ENCODE peak calls at places on chromosomes 12 and 14, in five cellular contexts. C, Q, F, K and S are unnamed samples.

GRCh38 chr12:1328385-1328784 is 266.0 kb downstream of the FBXL14 start:
- DNase-seq in F (no peak), C (no peak), K (no peak), Q (no peak), S (no peak)

GRCh38 chr14:37890095-37890494 is 294.7 kb downstream of the TTC6 start:
- DNase-seq in F (no peak), Q (no peak), K (no peak), C (no peak), S (no peak)

GRCh38 chr14:79332504-79333197 is 878.7 kb downstream of the DIO2 start:
- DNase-seq in F (no peak), Q (no peak), K (peak; percentile 58), C (no peak), S (no peak)

GRCh38 chr12:97425380-97425779 is 37.2 kb upstream of the RMST start:
- DNase-seq in F (no peak), Q (no peak), C (no peak), K (no peak), S (no peak)

GRCh38 chr12:114254998-114255397 is 150.9 kb downstream of the TBX5 start:
- DNase-seq in F (no peak), K (no peak), C (no peak), Q (no peak), S (no peak)

GRCh38 chr12:43198608-43199007 is 353.4 kb downstream of the ADAMTS20 start:
- DNase-seq in Q (no peak), F (no peak), C (no peak), K (no peak), S (no peak)

GRCh38 chr12:109713187-109713984 is at the start of gene FAM222A:
- DNase-seq in Q (peak; percentile 97), K (peak; percentile 94), C (peak; percentile 94), F (peak; percentile 60), S (peak; percentile 97)

GRCh38 chr14:22865424-22866215 is 5.9 kb upstream of the LRP10 start:
- DNase-seq in K (peak; percentile 87), Q (peak; percentile 29), C (no peak), F (no peak), S (peak; percentile 48)

GRCh38 chr12:52086366-52086765 is 6.9 kb downstream of the SMIM41 start:
- DNase-seq in C (no peak), K (no peak), F (no peak), Q (peak; percentile 7), S (peak; percentile 19)

GRCh38 chr12:47739959-47740358 is 14.7 kb upstream of the ENDOU start:
- DNase-seq in Q (no peak), K (no peak), C (peak; percentile 15), F (no peak), S (peak; percentile 64)

GRCh38 chr14:104633276-104633861 is 28.8 kb upstream of the TMEM179 start:
- DNase-seq in Q (peak; percentile 23), C (no peak), F (no peak), K (no peak), S (no peak)

GRCh38 chr14:83085141-83085540 is 1551.5 kb upstream of the SEL1L start:
- DNase-seq in C (no peak), F (no peak), K (no peak), Q (no peak), S (no peak)

GRCh38 chr12:53486730-53487487 is 12.3 kb downstream of the MAP3K12 start:
- DNase-seq in K (no peak), F (no peak), Q (no peak), C (no peak), S (no peak)

GRCh38 chr14:104557086-104557485 is 22.5 kb upstream of the C14orf180 start:
- DNase-seq in C (no peak), F (no peak), K (no peak), Q (no peak), S (no peak)

GRCh38 chr14:71212683-71213107 is 305.4 kb downstream of the PCNX1 start:
- DNase-seq in F (no peak), K (no peak), Q (no peak), C (no peak), S (no peak)

GRCh38 chr12:2356601-2357125 is 303.9 kb downstream of the CACNA1C start:
- DNase-seq in Q (no peak), K (no peak), C (no peak), F (no peak), S (no peak)

GRCh38 chr12:50753232-50753769 is 10.6 kb upstream of the ATF1 start:
- DNase-seq in Q (no peak), C (no peak), K (no peak), F (no peak), S (no peak)

GRCh38 chr14:23347406-23348296 is 5.0 kb downstream of the SLC22A17 start:
- DNase-seq in F (no peak), C (no peak), K (no peak), Q (no peak), S (no peak)

GRCh38 chr12:51238037-51238509 is 553 bp upstream of the DAZAP2 start:
- DNase-seq in C (no peak), K (no peak), Q (peak; percentile 31), F (no peak), S (no peak)

GRCh38 chr12:110508071-110508586 is 6.0 kb downstream of the RAD9B start:
- DNase-seq in C (no peak), F (no peak), K (no peak), Q (no peak), S (no peak)

GRCh38 chr12:58425481-58426392 is 484.4 kb downstream of the ATP23 start:
- DNase-seq in F (peak; percentile 73), Q (no peak), C (peak; percentile 37), K (no peak), S (no peak)

GRCh38 chr12:100720016-100720654 is 74.4 kb upstream of the ANO4 start:
- DNase-seq in Q (no peak), K (no peak), F (no peak), C (no peak), S (no peak)

GRCh38 chr12:5395443-5396401 is 36.2 kb upstream of the NTF3 start:
- DNase-seq in K (no peak), F (no peak), C (no peak), Q (no peak), S (no peak)

GRCh38 chr14:58491593-58491992 is 64.1 kb downstream of the KIAA0586 start:
- DNase-seq in Q (no peak), C (no peak), K (no peak), F (no peak), S (no peak)

GRCh38 chr14:28785096-28785952 is 18.7 kb downstream of the FOXG1 start:
- DNase-seq in K (peak; percentile 76), F (no peak), Q (no peak), C (no peak), S (no peak)

GRCh38 chr14:20415723-20416622 is 2.7 kb upstream of the TEP1 start:
- DNase-seq in C (peak; percentile 69), F (peak; percentile 49), Q (peak; percentile 50), K (no peak), S (peak; percentile 35)

GRCh38 chr14:36227802-36228201 is 51.3 kb upstream of the PTCSC3 start:
- DNase-seq in K (no peak), F (no peak), C (no peak), Q (no peak), S (no peak)

GRCh38 chr14:22926316-22926715 is 2.9 kb downstream of the PRMT5 start:
- DNase-seq in Q (no peak), F (no peak), K (no peak), C (no peak), S (no peak)

GRCh38 chr12:41254004-41254403 is 65.9 kb downstream of the PDZRN4 start:
- DNase-seq in C (no peak), K (no peak), F (no peak), Q (no peak), S (no peak)

GRCh38 chr12:41254546-41254945 is 66.4 kb downstream of the PDZRN4 start:
- DNase-seq in F (no peak), C (no peak), Q (no peak), K (no peak), S (no peak)

DNA sequence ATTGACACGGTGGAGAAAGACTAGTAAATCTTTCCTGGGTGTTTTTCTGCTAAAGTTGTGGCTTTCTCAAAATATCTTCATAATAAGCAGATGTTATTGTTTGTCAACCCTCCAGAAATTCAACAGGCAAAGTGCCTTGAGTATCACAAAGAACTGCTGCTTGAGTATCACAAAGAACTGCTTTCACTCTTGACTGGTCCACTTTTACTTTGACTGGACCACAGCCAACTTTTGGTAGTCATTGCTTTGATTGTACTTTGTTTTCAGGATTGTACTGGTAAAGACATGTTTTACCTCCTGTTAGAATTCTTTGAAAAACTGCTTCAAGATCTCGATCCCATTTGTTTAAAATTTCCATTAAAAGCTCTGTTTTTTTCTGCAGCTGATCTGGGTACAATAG is 62.6 kb downstream of the PDZRN4 start:
- DNase-seq in K (no peak), C (no peak), F (no peak), Q (no peak), S (no peak)
- TF ChIP-seq YY1 in K (no peak), C (no peak), F (no peak), Q (no peak), S (no peak)

DNA sequence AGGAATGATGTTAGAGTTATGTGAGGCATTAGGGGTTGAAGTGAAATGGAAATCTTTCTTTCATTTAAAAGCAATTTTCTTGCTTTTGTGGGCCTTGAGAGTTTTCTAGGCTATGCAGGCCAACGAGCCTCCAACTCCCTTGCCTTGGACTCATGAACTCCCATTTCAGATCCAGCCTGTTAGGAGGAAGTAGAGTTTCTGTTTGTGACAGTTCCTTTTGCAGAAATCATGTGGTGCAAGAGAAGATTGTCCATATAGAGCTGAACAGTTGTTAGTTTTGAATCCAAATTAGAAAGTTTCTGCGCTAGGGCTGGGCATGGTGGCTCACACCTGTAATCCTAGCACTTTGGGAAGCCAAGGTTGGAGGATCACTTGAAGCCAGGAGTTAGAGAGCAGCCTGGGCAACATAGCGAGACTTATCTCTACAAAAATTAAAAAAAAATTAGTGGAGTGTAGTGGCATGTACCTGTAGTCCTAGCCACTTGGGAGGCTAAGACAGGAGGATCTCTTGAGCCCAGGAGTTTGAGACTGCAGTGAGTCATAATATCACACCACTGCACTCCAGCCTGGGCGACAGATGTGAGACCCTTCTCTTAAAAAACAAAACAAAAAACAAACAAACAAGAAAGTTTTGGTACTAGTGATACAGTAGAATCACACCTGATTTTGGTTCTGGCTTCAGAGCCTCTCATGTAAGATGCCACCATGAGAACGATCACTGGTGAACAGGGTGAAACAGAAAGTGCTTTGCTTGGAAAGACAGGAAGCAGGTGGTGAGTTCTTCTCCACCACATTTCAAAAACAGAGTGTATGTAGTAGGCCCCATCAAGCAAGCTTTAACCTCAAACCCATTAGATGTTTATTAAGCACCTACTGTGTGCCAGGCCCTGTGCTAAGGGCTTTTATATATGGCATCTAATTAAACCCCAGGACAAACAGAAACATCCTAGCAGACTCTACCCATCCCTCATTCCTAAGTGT is 47.5 kb upstream of the MED13L start:
- DNase-seq in F (no peak), Q (no peak), K (no peak), C (no peak), S (no peak)
- TF ChIP-seq CHD2 in F (no peak), Q (no peak), K (no peak), C (no peak), S (no peak)

GRCh38 chr14:53668861-53669260 is 287.8 kb downstream of the BMP4 start:
- DNase-seq in F (no peak), K (no peak), C (no peak), Q (no peak), S (no peak)

DNA sequence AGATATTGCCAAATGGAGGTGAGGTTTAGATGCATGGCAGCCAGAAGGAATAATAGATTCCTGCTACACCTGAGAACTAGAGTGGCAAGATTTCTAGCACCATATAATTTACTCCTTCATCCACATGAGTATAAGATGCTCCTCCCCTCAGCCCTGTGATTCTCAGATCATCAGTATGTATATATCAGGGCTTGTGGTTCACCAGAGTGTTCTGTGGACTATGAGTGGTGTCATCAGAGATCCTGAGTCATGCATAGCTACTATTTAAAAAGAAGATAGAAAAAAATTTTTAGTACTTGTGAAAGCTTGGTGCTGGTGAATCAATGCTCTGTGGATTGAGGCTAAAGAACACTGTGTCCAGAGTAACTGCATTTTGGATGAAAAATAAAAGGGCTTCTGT is 285.9 kb downstream of the BMP4 start:
- DNase-seq in K (no peak), F (no peak), C (peak; percentile 3), Q (no peak), S (no peak)
- TF ChIP-seq YY1 in K (no peak), F (no peak), C (no peak), Q (no peak), S (no peak)

GRCh38 chr12:68069276-68069675 is 80.0 kb downstream of the IFNG-AS1 start:
- DNase-seq in K (no peak), Q (no peak), C (no peak), F (no peak), S (no peak)
- TF ChIP-seq CHD2 in K (no peak), Q (no peak), C (no peak), F (no peak), S (no peak)